ENCODE peak calls at places on chromosomes 5 and 9, in nine cellular contexts. Z is BJ; A is effector memory CD4-positive, alpha-beta T cell; H is Panc1; T is heart left ventricle; S is fibroblast of pulmonary artery; V is HepG2; C is Karpas-422; J is dorsolateral prefrontal cortex. I is an unnamed sample.

GRCh38 chr9:87795178-87795577 is 69.3 kb downstream of the CTSL start:
- DNase-seq in J (no peak), H (no peak), C (no peak), T (no peak), S (no peak), Z (no peak), A (no peak), V (no peak), I (no peak)

GRCh38 chr9:129384887-129385614 is 207.0 kb upstream of the IER5L start:
- DNase-seq in V (no peak), H (no peak), S (no peak), T (no peak), J (peak), Z (no peak), C (no peak), A (no peak), I (no peak)

GRCh38 chr9:93302586-93303257 is 118.8 kb downstream of the WNK2 start:
- DNase-seq in V (peak), J (peak), Z (no peak), T (no peak), H (peak), A (peak), C (peak), S (peak), I (peak)

GRCh38 chr9:110148868-110149267 is 59.1 kb downstream of the C9orf152 start:
- DNase-seq in J (no peak), T (no peak), V (no peak), A (no peak), C (no peak), H (no peak), Z (no peak), S (no peak), I (no peak)

GRCh38 chr5:74233571-74233970 is 407.0 kb downstream of the ENC1 start:
- DNase-seq in H (peak), Z (peak), V (no peak), A (no peak), T (no peak), C (no peak), J (no peak), S (peak), I (no peak)

GRCh38 chr5:51958473-51958872 is 575.2 kb downstream of the ISL1 start:
- DNase-seq in V (no peak), A (no peak), Z (no peak), C (no peak), J (no peak), S (no peak), H (no peak), T (no peak), I (no peak)

GRCh38 chr9:93569775-93570174 is 6.6 kb upstream of the PHF2 start:
- DNase-seq in J (no peak), Z (no peak), H (no peak), V (no peak), A (no peak), T (no peak), S (no peak), C (no peak), I (no peak)

GRCh38 chr9:124471761-124472160 is 21.5 kb downstream of the ADGRD2 start:
- DNase-seq in Z (no peak), T (no peak), S (no peak), C (no peak), J (no peak), A (no peak), V (no peak), H (no peak), I (no peak)

GRCh38 chr5:167916706-167917105 is 374.7 kb upstream of the WWC1 start:
- DNase-seq in Z (no peak), V (no peak), J (peak), C (no peak), S (peak), A (no peak), H (no peak), T (no peak), I (peak)

GRCh38 chr5:140135127-140135526 is 9.4 kb downstream of the IGIP start:
- DNase-seq in J (no peak), T (no peak), C (no peak), A (no peak), H (no peak), Z (no peak), S (no peak), V (no peak), I (no peak)

GRCh38 chr5:158700231-158700996 is 399.3 kb downstream of the EBF1 start:
- DNase-seq in T (no peak), J (no peak), S (no peak), V (no peak), A (no peak), H (no peak), Z (peak), C (peak), I (no peak)

GRCh38 chr5:56460681-56461191 is 227.6 kb upstream of the ANKRD55 start:
- DNase-seq in V (peak), S (no peak), H (no peak), A (no peak), J (no peak), C (no peak), Z (no peak), T (no peak), I (peak)

GRCh38 chr9:14084867-14085266 is 229.1 kb downstream of the NFIB start:
- DNase-seq in V (no peak), T (no peak), C (no peak), A (no peak), J (no peak), H (no peak), S (no peak), Z (no peak), I (no peak)

DNA sequence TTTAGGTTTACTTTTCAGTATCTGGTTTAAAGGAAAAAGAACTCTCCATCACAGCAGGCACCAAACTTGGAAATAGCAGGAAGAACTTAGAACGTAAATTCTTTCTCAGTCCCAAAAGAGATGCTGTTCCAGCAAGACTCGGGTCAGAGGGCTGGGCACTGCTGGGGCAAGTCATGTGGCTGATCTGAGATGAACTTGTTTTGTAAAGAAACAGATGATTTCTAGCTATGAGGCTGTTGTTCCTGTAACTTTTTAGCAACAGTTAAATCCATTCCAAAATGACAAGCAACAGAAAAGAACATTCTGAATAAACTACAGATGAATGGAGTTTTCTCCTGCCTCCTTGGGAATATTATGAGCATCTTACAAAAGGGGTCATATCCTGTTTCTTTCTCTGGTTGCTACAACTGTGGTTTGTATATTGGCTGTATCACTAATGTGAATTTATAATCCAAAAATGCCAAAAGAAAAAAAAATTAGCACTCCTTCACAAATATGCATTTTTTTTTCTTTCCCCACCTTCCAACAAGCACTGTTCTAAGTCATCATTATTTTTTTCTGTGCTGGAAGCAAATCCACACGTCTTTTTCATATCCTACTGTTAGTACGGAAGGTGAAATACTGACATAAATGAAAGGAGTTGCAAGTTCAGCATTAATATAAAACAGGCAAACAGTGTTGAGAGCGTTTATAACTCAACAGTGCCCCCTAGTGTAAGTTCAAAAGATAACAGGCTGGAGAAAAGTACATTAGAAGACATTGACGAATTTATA is 31.0 kb downstream of the OR2K2 start:
- DNase-seq in V (peak), S (peak), T (peak), J (peak), Z (peak), C (peak), H (peak), A (no peak), I (peak)
- H3K4me3 ChIP-seq in V (no peak), S (no peak), T (no peak), J (peak), Z (no peak), C (no peak), H (no peak), A (no peak), I (peak)

DNA sequence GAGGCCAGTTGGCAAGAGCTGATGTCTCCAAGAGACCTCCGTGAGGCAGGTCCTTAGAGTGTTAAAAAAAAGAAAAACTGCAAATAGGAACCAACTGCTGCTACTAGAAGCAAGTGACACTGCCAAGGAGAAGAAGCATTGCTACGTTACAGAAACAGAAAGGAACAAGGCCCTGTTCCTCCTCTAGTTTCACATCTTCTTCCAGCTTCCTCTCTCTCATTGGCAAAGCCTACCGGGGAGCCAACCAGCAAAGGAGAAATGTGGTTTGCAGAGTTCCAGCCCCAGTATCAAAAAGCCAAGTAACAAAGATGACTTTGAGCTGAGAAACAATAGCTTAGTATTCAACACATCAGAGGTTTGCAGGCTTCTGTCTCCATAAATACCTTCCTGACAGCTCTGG is 145.9 kb downstream of the PRELID2 start:
- DNase-seq in S (no peak), J (no peak), H (no peak), A (no peak), Z (no peak), V (no peak), T (no peak), C (peak), I (no peak)
- H3K4me3 ChIP-seq in S (no peak), J (no peak), H (no peak), A (no peak), Z (no peak), V (no peak), T (no peak), C (no peak), I (no peak)

DNA sequence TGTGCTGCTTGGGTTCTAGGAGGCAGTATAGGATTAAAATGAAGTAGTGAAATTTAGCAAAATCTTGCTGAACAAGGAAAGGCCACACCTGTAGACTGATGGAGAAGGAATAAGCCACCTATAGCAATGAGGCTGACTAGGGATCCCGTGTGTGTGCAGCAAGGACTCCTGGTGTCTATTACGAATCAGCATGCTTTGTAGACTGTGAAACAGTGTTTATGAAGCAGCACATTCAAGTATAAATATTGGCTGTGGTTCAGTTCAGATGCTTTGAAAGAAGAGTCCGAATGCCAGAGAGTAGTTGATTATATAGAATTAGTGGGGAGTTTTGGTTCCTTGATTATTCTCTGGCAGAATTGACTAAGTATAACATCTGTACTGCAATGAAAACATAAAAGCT is 41.8 kb downstream of the CAST start:
- DNase-seq in V (no peak), H (no peak), C (no peak), S (no peak), J (no peak), T (no peak), Z (no peak), A (no peak), I (no peak)
- H3K4me3 ChIP-seq in V (peak), H (peak), C (peak), S (peak), J (peak), T (peak), Z (no peak), A (no peak), I (peak)

GRCh38 chr5:62727184-62727583 is 148.6 kb downstream of the LRRC70 start:
- DNase-seq in A (no peak), V (no peak), S (no peak), C (no peak), Z (no peak), J (no peak), T (no peak), H (no peak), I (no peak)

GRCh38 chr5:62731011-62731410 is 152.4 kb downstream of the LRRC70 start:
- DNase-seq in T (no peak), S (no peak), Z (no peak), J (no peak), V (no peak), A (no peak), H (no peak), C (no peak), I (no peak)

GRCh38 chr5:62729662-62730061 is 151.0 kb downstream of the LRRC70 start:
- DNase-seq in C (no peak), H (no peak), A (no peak), S (no peak), V (no peak), Z (no peak), T (no peak), J (no peak), I (no peak)

DNA sequence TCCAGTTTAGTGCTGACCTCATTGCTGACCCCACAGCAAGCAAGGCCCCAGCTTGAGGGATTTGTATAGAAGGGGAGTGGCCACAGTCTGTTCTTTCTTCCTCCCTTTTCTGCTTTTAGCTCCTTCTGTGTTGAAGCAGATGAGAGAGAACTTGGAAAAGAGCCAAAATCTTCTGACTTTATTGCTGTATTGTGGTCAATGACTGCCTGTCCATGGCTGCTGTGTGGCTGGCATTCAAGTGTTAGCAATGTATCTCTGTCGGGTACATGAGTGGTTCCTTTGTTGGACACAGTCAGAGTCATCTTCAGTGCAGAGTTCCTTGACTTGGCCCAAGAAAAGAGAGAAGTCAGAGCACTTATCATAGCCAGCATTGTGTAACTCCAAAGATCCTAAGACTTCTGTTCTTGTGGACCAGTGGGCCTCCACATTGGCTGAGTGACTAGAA is 154.1 kb downstream of the LRRC70 start:
- DNase-seq in H (no peak), J (no peak), S (peak), T (no peak), Z (no peak), V (no peak), C (no peak), A (no peak), I (no peak)
- H3K4me3 ChIP-seq in H (no peak), J (no peak), S (no peak), T (no peak), Z (no peak), V (no peak), C (no peak), A (no peak), I (no peak)

GRCh38 chr5:119286516-119287488 is 69.0 kb upstream of the TNFAIP8 start:
- DNase-seq in H (no peak), J (no peak), S (no peak), V (no peak), T (no peak), Z (no peak), C (no peak), A (no peak), I (no peak)
- H3K4me3 ChIP-seq in H (no peak), J (no peak), S (no peak), V (no peak), T (no peak), Z (no peak), C (no peak), A (peak), I (no peak)

GRCh38 chr9:111662851-111663823 is 1.7 kb downstream of the GNG10 start:
- DNase-seq in V (no peak), T (no peak), A (no peak), S (no peak), Z (no peak), H (no peak), J (no peak), C (peak), I (no peak)
- H3K4me3 ChIP-seq in V (peak), T (peak), A (peak), S (peak), Z (peak), H (peak), J (peak), C (peak), I (peak)

I was measured in breast epithelium.